ENCODE peak calls at places on chromosomes 16 and 17, in seven cellular contexts. H is AG10803, G is naive B cell, T is Daoy, N is HFFc6, J is iPS DF 6.9, Z is NCI-H1092 treated with DMSO at 0.1 percent for 48 hours. S is an unnamed sample.

GRCh38 chr16:85683363-85683762 is 5.4 kb downstream of the GINS2 start:
- DNase-seq in G (no peak), T (no peak), J (no peak), N (no peak), Z (peak; percentile 37), H (no peak), S (no peak)

GRCh38 chr16:66020061-66020460 is 346.4 kb upstream of the CDH5 start:
- DNase-seq in Z (no peak), H (peak; percentile 25), G (no peak), N (no peak), J (no peak), T (no peak), S (no peak)

GRCh38 chr17:60451965-60452364 is 29.7 kb downstream of the CHCT1 start:
- DNase-seq in T (no peak), Z (no peak), H (no peak), G (no peak), J (no peak), N (no peak), S (no peak)

GRCh38 chr16:75074415-75074793 is 42.2 kb downstream of the LDHD start:
- DNase-seq in N (no peak), G (no peak), H (no peak), J (no peak), T (no peak), Z (no peak), S (no peak)

GRCh38 chr17:31535581-31535981 is 144.1 kb downstream of the RAB11FIP4 start:
- DNase-seq in N (no peak), G (peak; percentile 76), J (no peak), T (no peak), H (no peak), Z (no peak), S (no peak)

GRCh38 chr16:66365588-66365987 is 903 bp upstream of the CDH5 start:
- DNase-seq in H (no peak), T (peak; percentile 32), N (no peak), G (no peak), Z (no peak), J (no peak), S (peak; percentile 76)

GRCh38 chr16:57804111-57804837 is 2.0 kb upstream of the KIFC3 start:
- DNase-seq in Z (no peak), H (peak; percentile 39), T (no peak), J (no peak), N (no peak), G (no peak), S (no peak)

GRCh38 chr16:75038036-75038959 is 39.5 kb downstream of the ZNRF1 start:
- DNase-seq in T (no peak), H (no peak), G (no peak), N (no peak), J (no peak), Z (no peak), S (no peak)

GRCh38 chr17:27630607-27631408 is at the start of gene LGALS9:
- DNase-seq in N (peak; percentile 31), G (peak; percentile 41), H (peak; percentile 51), J (no peak), T (peak; percentile 29), Z (no peak), S (no peak)

GRCh38 chr17:29148790-29149430 is 31.3 kb downstream of the MYO18A start:
- DNase-seq in N (peak; percentile 78), G (peak; percentile 93), Z (peak; percentile 91), J (peak; percentile 96), T (peak; percentile 97), H (peak; percentile 88), S (peak; percentile 96)

GRCh38 chr17:64938925-64939474 is 19.7 kb upstream of the LRRC37A3 start:
- DNase-seq in Z (no peak), H (peak; percentile 15), G (peak; percentile 29), N (peak; percentile 10), T (peak; percentile 64), J (no peak), S (peak; percentile 55)

GRCh38 chr17:50328926-50329325 is 17.0 kb upstream of the XYLT2 start:
- DNase-seq in Z (no peak), T (no peak), J (no peak), N (no peak), H (no peak), G (no peak), S (no peak)

GRCh38 chr17:1147664-1148063 is 32.1 kb downstream of the ABR start:
- DNase-seq in N (peak; percentile 43), T (peak; percentile 83), J (no peak), H (peak; percentile 20), G (no peak), Z (peak; percentile 62), S (no peak)

GRCh38 chr17:64632193-64632592 is 29.9 kb downstream of the SMURF2 start:
- DNase-seq in N (no peak), T (no peak), H (no peak), Z (no peak), J (no peak), G (no peak), S (no peak)

GRCh38 chr17:19763416-19763815 is 15.3 kb upstream of the ALDH3A1 start:
- DNase-seq in N (no peak), G (no peak), J (no peak), Z (no peak), T (no peak), H (no peak), S (no peak)

GRCh38 chr17:4953461-4953961 is 2.6 kb downstream of the ENO3 start:
- DNase-seq in Z (no peak), N (peak; percentile 76), T (peak; percentile 79), H (peak; percentile 88), J (no peak), G (no peak), S (no peak)

GRCh38 chr17:50196036-50196435 is 5.4 kb downstream of the COL1A1 start:
- DNase-seq in H (peak; percentile 29), J (no peak), T (no peak), Z (no peak), G (no peak), N (peak; percentile 18), S (no peak)

GRCh38 chr16:46763147-46763546 is 15.0 kb upstream of the MYLK3 start:
- DNase-seq in J (no peak), N (no peak), Z (peak; percentile 74), T (no peak), G (no peak), H (no peak), S (peak; percentile 74)

GRCh38 chr17:70881093-70881492 is 711.8 kb downstream of the KCNJ2 start:
- DNase-seq in T (no peak), N (no peak), H (no peak), Z (no peak), G (no peak), J (no peak), S (no peak)

GRCh38 chr16:73027655-73028220 is 20.2 kb downstream of the ZFHX3 start:
- DNase-seq in N (no peak), T (no peak), J (no peak), G (no peak), H (no peak), Z (no peak), S (no peak)

GRCh38 chr16:81796585-81797346 is 17.7 kb downstream of the PLCG2 start:
- DNase-seq in T (no peak), G (no peak), N (no peak), Z (no peak), J (no peak), H (no peak), S (no peak)

GRCh38 chr16:11476676-11477075 is 110.0 kb downstream of the LITAF start:
- DNase-seq in J (no peak), Z (no peak), H (no peak), N (no peak), G (no peak), T (no peak), S (no peak)

GRCh38 chr17:81304196-81305015 is 9.3 kb upstream of the SLC38A10 start:
- DNase-seq in G (no peak), J (no peak), T (no peak), H (no peak), N (no peak), Z (no peak), S (no peak)

GRCh38 chr16:89410794-89411309 is 79.5 kb downstream of the ANKRD11 start:
- DNase-seq in T (peak; percentile 73), Z (peak; percentile 67), N (peak; percentile 52), G (no peak), J (no peak), H (peak; percentile 87), S (peak; percentile 80)

GRCh38 chr17:29884995-29885394 is 45.0 kb downstream of the SSH2 start:
- DNase-seq in J (no peak), G (no peak), N (no peak), H (no peak), T (no peak), Z (no peak), S (no peak)

GRCh38 chr17:75979705-75980187 is 706 bp downstream of the TEN1 start:
- DNase-seq in N (peak; percentile 36), J (no peak), G (no peak), H (peak; percentile 83), Z (no peak), T (no peak), S (no peak)

GRCh38 chr16:56755038-56755437 is 25.1 kb downstream of the NUP93 start:
- DNase-seq in N (no peak), G (no peak), H (no peak), J (no peak), T (no peak), Z (no peak), S (no peak)

GRCh38 chr17:64209356-64209941 is 53.6 kb downstream of the TEX2 start:
- DNase-seq in J (no peak), Z (no peak), T (no peak), H (no peak), N (no peak), G (no peak), S (no peak)